ENCODE peak calls at places on chromosome 7, in five cellular contexts. One of them, this sample, is unnamed.

GRCh38 chr7:66837007-66837406 is 84.0 kb upstream of the TMEM248 start:
- DNase-seq in cardiac muscle cell: no peak
- DNase-seq in A172: peak; percentile 45
- DNase-seq in NCI-H1436 treated with DMSO at 0.1 percent for 48 hours: no peak
- DNase-seq in HCT116: peak; percentile 26
- DNase-seq in this sample: peak; percentile 61

GRCh38 chr7:45151967-45152366 is 5.6 kb upstream of the RAMP3 start:
- DNase-seq in cardiac muscle cell: no peak
- DNase-seq in A172: no peak
- DNase-seq in NCI-H1436 treated with DMSO at 0.1 percent for 48 hours: no peak
- DNase-seq in HCT116: no peak
- DNase-seq in this sample: no peak

GRCh38 chr7:132430041-132430440 is 146.2 kb downstream of the PLXNA4 start:
- DNase-seq in cardiac muscle cell: no peak
- DNase-seq in A172: no peak
- DNase-seq in NCI-H1436 treated with DMSO at 0.1 percent for 48 hours: no peak
- DNase-seq in HCT116: no peak
- DNase-seq in this sample: no peak

GRCh38 chr7:34069676-34070075 is 164.3 kb downstream of the BMPER start:
- DNase-seq in cardiac muscle cell: no peak
- DNase-seq in A172: peak; percentile 66
- DNase-seq in NCI-H1436 treated with DMSO at 0.1 percent for 48 hours: no peak
- DNase-seq in HCT116: no peak
- DNase-seq in this sample: no peak

GRCh38 chr7:45073843-45074737 is 14.7 kb downstream of the NACAD start:
- DNase-seq in cardiac muscle cell: no peak
- DNase-seq in A172: no peak
- DNase-seq in NCI-H1436 treated with DMSO at 0.1 percent for 48 hours: no peak
- DNase-seq in HCT116: no peak
- DNase-seq in this sample: no peak

GRCh38 chr7:107555893-107556292 is 7.8 kb downstream of the COG5 start:
- DNase-seq in cardiac muscle cell: no peak
- DNase-seq in A172: no peak
- DNase-seq in NCI-H1436 treated with DMSO at 0.1 percent for 48 hours: no peak
- DNase-seq in HCT116: no peak
- DNase-seq in this sample: no peak

GRCh38 chr7:101681170-101682007 is 52.3 kb upstream of the MYL10 start:
- DNase-seq in cardiac muscle cell: no peak
- DNase-seq in A172: peak; percentile 98
- DNase-seq in NCI-H1436 treated with DMSO at 0.1 percent for 48 hours: no peak
- DNase-seq in HCT116: peak; percentile 26
- DNase-seq in this sample: no peak

GRCh38 chr7:23696916-23697441 is 13.0 kb upstream of the STK31 start:
- DNase-seq in cardiac muscle cell: peak; percentile 73
- DNase-seq in A172: peak; percentile 75
- DNase-seq in NCI-H1436 treated with DMSO at 0.1 percent for 48 hours: no peak
- DNase-seq in HCT116: peak; percentile 76
- DNase-seq in this sample: no peak

GRCh38 chr7:155792315-155792960 is 19.8 kb downstream of the SHH start:
- DNase-seq in cardiac muscle cell: no peak
- DNase-seq in A172: no peak
- DNase-seq in NCI-H1436 treated with DMSO at 0.1 percent for 48 hours: no peak
- DNase-seq in HCT116: no peak
- DNase-seq in this sample: no peak

GRCh38 chr7:134948736-134949135 is 37.6 kb upstream of the AGBL3 start:
- DNase-seq in cardiac muscle cell: no peak
- DNase-seq in A172: no peak
- DNase-seq in NCI-H1436 treated with DMSO at 0.1 percent for 48 hours: no peak
- DNase-seq in HCT116: no peak
- DNase-seq in this sample: no peak

GRCh38 chr7:44625899-44626511 is 19.6 kb downstream of the OGDH start:
- DNase-seq in cardiac muscle cell: no peak
- DNase-seq in A172: no peak
- DNase-seq in NCI-H1436 treated with DMSO at 0.1 percent for 48 hours: no peak
- DNase-seq in HCT116: no peak
- DNase-seq in this sample: no peak

This sample was measured in NCI-H187 treated with DMSO at 0.1 percent for 48 hours.